ENCODE peak calls at places on chromosomes 1 and 21, in seven cellular contexts. X is mesenchymal stem cell, W is OCI-LY7, O is fibroblast of lung, H is MM.1S, U is endothelial cell of umbilical vein, S is hepatocyte. B is an unnamed sample.
A peak's percentile ranks its signal among the peaks of the same experiment; 100 is the strongest.

GRCh38 chr1:25553749-25554425 is 10.5 kb downstream of the LDLRAP1 start:
- DNase-seq in S (no peak), H (no peak), W (no peak), X (no peak), U (no peak), O (no peak), B (no peak)

GRCh38 chr1:204513117-204513716 is 3.0 kb upstream of the MDM4 start:
- DNase-seq in W (peak; percentile 96), X (no peak), S (no peak), U (no peak), O (no peak), H (peak; percentile 95), B (no peak)

GRCh38 chr1:109570414-109570813 is 22.0 kb downstream of the GNAI3 start:
- DNase-seq in O (peak; percentile 69), U (peak; percentile 24), W (no peak), X (no peak), H (no peak), S (peak; percentile 39), B (no peak)

GRCh38 chr1:54397090-54397591 is 9.1 kb downstream of the SSBP3 start:
- DNase-seq in X (no peak), U (no peak), O (no peak), H (no peak), S (peak; percentile 48), W (no peak), B (no peak)

GRCh38 chr1:30478288-30478687 is 245.1 kb downstream of the MATN1 start:
- DNase-seq in W (no peak), H (no peak), O (no peak), S (no peak), U (no peak), X (no peak), B (no peak)

GRCh38 chr1:235074335-235075120 is 54.1 kb downstream of the TOMM20 start:
- DNase-seq in X (peak; percentile 97), H (peak; percentile 78), W (peak; percentile 46), S (peak; percentile 55), O (peak; percentile 84), U (peak; percentile 78), B (no peak)

GRCh38 chr1:38559180-38559874 is 300.2 kb downstream of the RRAGC start:
- DNase-seq in W (peak; percentile 7), O (no peak), S (peak; percentile 20), X (no peak), U (no peak), H (no peak), B (peak; percentile 89)

GRCh38 chr1:54460346-54460745 is 54.2 kb upstream of the SSBP3 start:
- DNase-seq in W (no peak), U (no peak), H (no peak), S (no peak), X (no peak), O (no peak), B (no peak)

GRCh38 chr1:3640113-3640932 is 9.6 kb downstream of the WRAP73 start:
- DNase-seq in W (no peak), H (no peak), X (no peak), U (no peak), O (no peak), S (no peak), B (no peak)

GRCh38 chr1:205248793-205249601 is 21.3 kb downstream of the TMCC2 start:
- DNase-seq in O (peak; percentile 75), S (peak; percentile 73), W (no peak), U (peak; percentile 69), X (peak; percentile 80), H (no peak), B (no peak)

GRCh38 chr1:109621402-109622101 is 1.9 kb downstream of the AMPD2 start:
- DNase-seq in X (no peak), H (no peak), W (no peak), O (no peak), U (no peak), S (no peak), B (no peak)

GRCh38 chr1:40313958-40314720 is 2.9 kb downstream of the COL9A2 start:
- DNase-seq in S (no peak), X (no peak), H (no peak), U (no peak), W (peak; percentile 18), O (no peak), B (no peak)

GRCh38 chr1:178055093-178055492 is 38.8 kb upstream of the RASAL2 start:
- DNase-seq in S (no peak), X (no peak), H (peak; percentile 12), O (no peak), U (no peak), W (peak; percentile 4), B (peak; percentile 19)

GRCh38 chr1:220498188-220498587 is 29.7 kb upstream of the MARK1 start:
- DNase-seq in U (no peak), W (no peak), O (peak; percentile 5), H (no peak), S (no peak), X (no peak), B (no peak)

GRCh38 chr1:169146536-169147214 is 40.2 kb downstream of the ATP1B1 start:
- DNase-seq in H (no peak), S (no peak), W (no peak), X (no peak), O (no peak), U (no peak), B (no peak)

GRCh38 chr1:208045410-208046252 is 134.7 kb upstream of the CD34 start:
- DNase-seq in X (no peak), O (no peak), H (no peak), W (no peak), U (no peak), S (no peak), B (no peak)

GRCh38 chr1:17606826-17607440 is 67.4 kb downstream of the ARHGEF10L start:
- DNase-seq in U (peak; percentile 48), H (peak; percentile 52), O (peak; percentile 35), S (peak; percentile 83), X (peak; percentile 66), W (peak; percentile 63), B (peak; percentile 54)

GRCh38 chr1:22884806-22885559 is 87.7 kb downstream of the LACTBL1 start:
- DNase-seq in U (no peak), O (no peak), X (no peak), H (peak; percentile 46), W (no peak), S (no peak), B (no peak)

GRCh38 chr1:7292714-7293419 is 478.2 kb upstream of the VAMP3 start:
- DNase-seq in U (no peak), H (no peak), X (no peak), W (no peak), S (no peak), O (no peak), B (no peak)

GRCh38 chr1:203742446-203742845 is 22.5 kb upstream of the LAX1 start:
- DNase-seq in W (no peak), U (peak; percentile 21), H (no peak), X (no peak), O (no peak), S (no peak), B (no peak)

GRCh38 chr1:10152709-10153284 is 57.6 kb upstream of the KIF1B start:
- DNase-seq in O (peak; percentile 38), H (peak; percentile 24), W (peak; percentile 21), S (peak; percentile 37), X (peak; percentile 48), U (peak; percentile 58), B (peak; percentile 59)

GRCh38 chr21:14718957-14719356 is 172.8 kb upstream of the SAMSN1 start:
- DNase-seq in H (no peak), W (no peak), S (no peak), O (no peak), U (no peak), X (no peak), B (no peak)

GRCh38 chr1:7528386-7529031 is 242.6 kb upstream of the VAMP3 start:
- DNase-seq in O (peak; percentile 62), H (no peak), X (no peak), S (no peak), U (no peak), W (no peak), B (no peak)

GRCh38 chr1:232596666-232597303 is 33.1 kb downstream of the SIPA1L2 start:
- DNase-seq in S (no peak), U (no peak), W (peak; percentile 62), X (peak; percentile 22), H (peak; percentile 76), O (no peak), B (no peak)

GRCh38 chr1:23793018-23793781 is 2.3 kb downstream of the LYPLA2 start:
- DNase-seq in S (peak; percentile 59), X (peak; percentile 43), W (no peak), U (no peak), O (peak; percentile 68), H (no peak), B (peak; percentile 30)

GRCh38 chr1:16172232-16172830 is 16.5 kb upstream of the EPHA2 start:
- DNase-seq in W (no peak), S (no peak), U (no peak), X (no peak), O (no peak), H (no peak), B (no peak)
- H3K4me1 ChIP-seq in W (peaks cover 18% of the 10 kb centered on the region), S (peaks cover 51% of the 10 kb centered on the region), U (peaks cover 30% of the 10 kb centered on the region), X (peaks cover 50% of the 10 kb centered on the region), O (peaks cover 38% of the 10 kb centered on the region), H (no peaks in the 10 kb centered on the region), B (peaks cover 19% of the 10 kb centered on the region)

GRCh38 chr1:236407059-236407458 is 13.0 kb downstream of the EDARADD start:
- DNase-seq in U (no peak), H (no peak), O (no peak), W (no peak), S (no peak), X (no peak), B (no peak)
- H3K4me2 ChIP-seq in U (no peak overlapping the region), H (no peak overlapping the region), O (no peak overlapping the region), W (no peak overlapping the region), S (no peak overlapping the region), X (no peak overlapping the region), B (no peak overlapping the region)

DNA sequence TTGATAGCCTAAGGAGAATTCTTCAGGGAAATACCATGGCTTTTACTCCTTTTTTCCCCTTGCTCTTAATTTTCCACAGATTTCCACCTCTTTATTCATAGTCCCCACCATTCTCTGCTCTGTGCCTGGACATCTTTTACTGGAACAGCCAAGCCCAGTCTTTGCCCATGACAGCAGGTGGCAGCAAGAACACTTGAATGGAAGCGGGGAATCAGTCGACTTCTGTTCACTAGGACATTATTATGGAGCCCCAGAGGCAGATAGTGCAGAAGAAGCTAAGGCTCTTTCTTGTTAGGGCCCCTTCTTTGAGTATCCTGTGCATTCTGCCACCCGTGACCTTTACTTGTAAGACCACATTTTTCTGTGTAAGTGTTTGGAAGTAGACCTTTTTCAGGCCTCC is 6.3 kb downstream of the OR14I1 start:
- DNase-seq in H (peak; percentile 56), O (no peak), W (peak; percentile 48), X (no peak), U (no peak), S (no peak), B (no peak)
- H3K9me3 ChIP-seq in H (no peaks in the 10 kb centered on the region), O (no peaks in the 10 kb centered on the region), W (no peaks in the 10 kb centered on the region), X (peaks cover 10% of the 10 kb centered on the region), U (peaks cover 6% of the 10 kb centered on the region), S (no peaks in the 10 kb centered on the region), B (no peaks in the 10 kb centered on the region)

DNA sequence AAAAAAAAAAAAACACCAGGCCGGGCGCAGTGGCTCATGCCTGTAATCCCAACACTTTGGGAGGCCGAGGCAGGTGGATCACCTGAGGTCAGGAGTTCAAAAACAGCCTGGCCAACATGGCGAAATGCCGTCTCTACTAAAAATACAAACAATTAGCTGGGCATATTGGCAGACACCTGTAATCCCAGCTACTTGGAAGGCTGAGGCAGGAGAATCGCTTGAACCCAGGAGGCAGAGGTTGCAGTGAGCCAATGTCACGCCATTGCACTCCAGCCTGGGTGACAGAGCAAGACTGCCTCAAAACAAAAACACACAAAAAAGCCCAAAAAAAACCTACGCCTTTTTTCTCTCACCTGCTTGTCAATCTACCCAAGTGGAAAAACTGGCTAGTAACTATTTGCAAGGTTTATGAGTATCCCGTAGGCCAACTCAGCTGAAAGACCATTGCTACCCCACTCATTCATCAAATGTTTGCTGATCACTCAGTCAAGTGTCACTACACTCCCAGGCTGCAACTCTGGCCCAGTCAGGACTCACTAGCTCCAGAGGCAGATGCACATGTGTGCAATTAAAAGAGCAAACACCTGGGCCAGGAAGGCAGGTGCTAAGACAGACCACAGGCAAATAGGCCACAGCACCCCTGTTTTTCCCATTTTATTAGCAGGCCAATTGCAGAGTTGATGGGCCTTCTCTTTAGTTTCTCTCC is 2.0 kb downstream of the CSRP1 start:
- DNase-seq in X (no peak), U (no peak), O (no peak), S (peak; percentile 58), W (peak; percentile 57), H (no peak), B (no peak)
- H3K4me1 ChIP-seq in X (peaks cover 24% of the 10 kb centered on the region), U (peaks cover 59% of the 10 kb centered on the region), O (peaks cover 42% of the 10 kb centered on the region), S (peaks cover 44% of the 10 kb centered on the region), W (peaks cover 77% of the 10 kb centered on the region), H (peaks cover 25% of the 10 kb centered on the region), B (peaks cover 33% of the 10 kb centered on the region)

B was measured in DND-41.